ENCODE peak calls at places on chromosomes 11 and 22, in eight cellular contexts. One of them, this sample, is unnamed.

GRCh38 chr11:20110908-20111669 is 49.2 kb downstream of the DBX1 start:
- DNase-seq in uterus: no peak
- DNase-seq in GM12892: peak
- DNase-seq in heart left ventricle: no peak
- DNase-seq in testis: peak
- DNase-seq in gastrocnemius medialis: no peak
- DNase-seq in right lobe of liver: peak
- DNase-seq in sigmoid colon: no peak
- DNase-seq in this sample: no peak

GRCh38 chr11:73198677-73199076 is 19.4 kb upstream of the P2RY2 start:
- DNase-seq in sigmoid colon: peak
- DNase-seq in testis: no peak
- DNase-seq in GM12892: no peak
- DNase-seq in uterus: no peak
- DNase-seq in heart left ventricle: no peak
- DNase-seq in gastrocnemius medialis: no peak
- DNase-seq in right lobe of liver: peak
- DNase-seq in this sample: peak

GRCh38 chr22:30541979-30542810 is 4.3 kb downstream of the SEC14L6 start:
- DNase-seq in testis: peak
- DNase-seq in heart left ventricle: no peak
- DNase-seq in sigmoid colon: no peak
- DNase-seq in uterus: no peak
- DNase-seq in GM12892: no peak
- DNase-seq in right lobe of liver: no peak
- DNase-seq in gastrocnemius medialis: no peak
- DNase-seq in this sample: no peak

GRCh38 chr11:23370580-23371275 is 510.5 kb upstream of the CCDC179 start:
- DNase-seq in heart left ventricle: no peak
- DNase-seq in testis: no peak
- DNase-seq in sigmoid colon: no peak
- DNase-seq in GM12892: no peak
- DNase-seq in uterus: no peak
- DNase-seq in gastrocnemius medialis: no peak
- DNase-seq in right lobe of liver: no peak
- DNase-seq in this sample: no peak

GRCh38 chr22:22040908-22041307 is 58.3 kb upstream of the TOP3B start:
- DNase-seq in testis: no peak
- DNase-seq in gastrocnemius medialis: no peak
- DNase-seq in GM12892: no peak
- DNase-seq in sigmoid colon: no peak
- DNase-seq in right lobe of liver: no peak
- DNase-seq in uterus: no peak
- DNase-seq in heart left ventricle: no peak
- DNase-seq in this sample: no peak

GRCh38 chr11:58923300-58923788 is 15.9 kb upstream of the GLYATL1 start:
- DNase-seq in gastrocnemius medialis: no peak
- DNase-seq in sigmoid colon: no peak
- DNase-seq in uterus: no peak
- DNase-seq in GM12892: no peak
- DNase-seq in testis: no peak
- DNase-seq in right lobe of liver: no peak
- DNase-seq in heart left ventricle: no peak
- DNase-seq in this sample: peak

GRCh38 chr11:122104381-122104780 is 11.6 kb downstream of the BLID start:
- DNase-seq in GM12892: no peak
- DNase-seq in heart left ventricle: no peak
- DNase-seq in right lobe of liver: no peak
- DNase-seq in sigmoid colon: no peak
- DNase-seq in testis: no peak
- DNase-seq in uterus: no peak
- DNase-seq in gastrocnemius medialis: no peak
- DNase-seq in this sample: no peak

GRCh38 chr11:59673291-59673690 is 4.5 kb upstream of the PATL1 start:
- DNase-seq in gastrocnemius medialis: no peak
- DNase-seq in right lobe of liver: no peak
- DNase-seq in sigmoid colon: no peak
- DNase-seq in GM12892: no peak
- DNase-seq in heart left ventricle: no peak
- DNase-seq in testis: no peak
- DNase-seq in uterus: no peak
- DNase-seq in this sample: no peak

GRCh38 chr11:84291996-84292395 is 1005.8 kb upstream of the CCDC90B start:
- DNase-seq in GM12892: no peak
- DNase-seq in testis: no peak
- DNase-seq in sigmoid colon: no peak
- DNase-seq in gastrocnemius medialis: no peak
- DNase-seq in heart left ventricle: no peak
- DNase-seq in uterus: no peak
- DNase-seq in right lobe of liver: no peak
- DNase-seq in this sample: no peak

DNA sequence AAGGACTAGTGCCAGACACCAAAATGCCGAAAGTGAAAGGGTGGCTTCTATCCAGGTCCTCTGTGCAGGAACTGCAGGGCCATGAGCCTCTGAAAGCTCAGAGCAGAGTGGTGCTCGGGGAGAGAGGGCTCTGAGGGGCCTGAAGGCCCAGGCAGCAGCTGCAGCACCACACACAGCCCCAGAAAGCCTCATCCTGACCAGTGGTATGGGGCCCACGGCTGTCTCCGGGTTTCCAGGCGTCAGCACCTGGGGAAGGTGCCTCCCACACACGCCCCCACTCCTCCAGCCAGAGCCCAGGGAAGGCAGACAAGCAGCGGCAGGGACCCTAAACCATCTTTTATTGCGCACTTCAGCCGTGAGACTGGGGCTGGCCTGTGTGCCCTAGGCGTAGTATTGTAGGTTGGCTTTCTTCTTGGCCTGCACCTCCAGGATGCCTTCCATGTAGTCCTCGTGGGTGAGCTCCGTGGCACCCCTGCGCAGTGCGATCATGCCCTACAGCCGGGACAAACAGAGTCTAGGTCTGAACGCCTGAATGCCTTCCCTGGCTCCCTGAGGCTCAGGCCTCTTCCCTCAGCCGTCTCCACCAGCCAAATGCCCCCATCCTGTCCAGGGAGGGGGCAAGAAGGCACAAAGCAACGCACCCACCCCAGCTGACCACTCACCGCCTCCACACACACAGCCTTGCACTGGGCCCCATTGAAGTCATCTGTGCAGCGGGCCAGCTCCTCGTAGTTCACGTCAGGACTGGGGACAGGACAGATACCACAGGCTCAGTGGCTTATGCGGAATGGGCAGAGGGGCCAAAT is 7.6 kb downstream of the PSMC3 start:
- DNase-seq in gastrocnemius medialis: no peak
- DNase-seq in testis: no peak
- DNase-seq in right lobe of liver: no peak
- DNase-seq in heart left ventricle: no peak
- DNase-seq in GM12892: no peak
- DNase-seq in uterus: no peak
- DNase-seq in sigmoid colon: no peak
- DNase-seq in this sample: no peak
- TF ChIP-seq POLR2A in gastrocnemius medialis: no peak
- TF ChIP-seq POLR2A in testis: no peak
- TF ChIP-seq POLR2A in right lobe of liver: no peak
- TF ChIP-seq POLR2A in heart left ventricle: no peak
- TF ChIP-seq POLR2A in GM12892: peak
- TF ChIP-seq POLR2A in uterus: no peak
- TF ChIP-seq POLR2A in sigmoid colon: no peak
- TF ChIP-seq POLR2A in this sample: no peak

DNA sequence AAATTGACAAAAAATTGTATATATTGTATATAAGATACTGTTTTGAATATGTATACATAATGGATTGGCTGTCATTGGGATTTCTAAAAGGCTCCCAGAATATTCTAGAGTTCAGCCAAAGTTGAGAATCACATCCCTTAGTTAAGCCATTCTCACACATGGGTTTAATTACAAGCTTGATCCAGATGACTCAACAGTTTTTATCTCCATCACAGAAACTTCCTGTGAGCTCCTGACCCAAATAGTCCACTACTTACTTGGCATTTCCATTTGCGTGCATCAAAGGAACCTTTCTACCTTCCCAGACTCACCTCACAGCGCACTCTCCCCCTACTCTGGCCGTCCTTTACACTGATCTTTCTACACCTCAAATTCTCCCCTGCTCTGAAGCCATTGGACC is 184.8 kb upstream of the ARHGAP20 start:
- DNase-seq in GM12892: no peak
- DNase-seq in gastrocnemius medialis: no peak
- DNase-seq in right lobe of liver: no peak
- DNase-seq in sigmoid colon: no peak
- DNase-seq in testis: no peak
- DNase-seq in uterus: no peak
- DNase-seq in heart left ventricle: no peak
- DNase-seq in this sample: no peak
- TF ChIP-seq POLR2A in GM12892: no peak
- TF ChIP-seq POLR2A in gastrocnemius medialis: no peak
- TF ChIP-seq POLR2A in right lobe of liver: no peak
- TF ChIP-seq POLR2A in sigmoid colon: no peak
- TF ChIP-seq POLR2A in testis: no peak
- TF ChIP-seq POLR2A in uterus: no peak
- TF ChIP-seq POLR2A in heart left ventricle: no peak
- TF ChIP-seq POLR2A in this sample: no peak

GRCh38 chr11:33256031-33256807 is 962 bp upstream of the HIPK3 start:
- DNase-seq in gastrocnemius medialis: no peak
- DNase-seq in heart left ventricle: no peak
- DNase-seq in right lobe of liver: no peak
- DNase-seq in GM12892: no peak
- DNase-seq in sigmoid colon: no peak
- DNase-seq in uterus: no peak
- DNase-seq in testis: no peak
- DNase-seq in this sample: no peak

GRCh38 chr11:33258631-33259184 is 1.5 kb downstream of the HIPK3 start:
- DNase-seq in sigmoid colon: peak
- DNase-seq in gastrocnemius medialis: no peak
- DNase-seq in GM12892: no peak
- DNase-seq in testis: peak
- DNase-seq in right lobe of liver: no peak
- DNase-seq in uterus: no peak
- DNase-seq in heart left ventricle: no peak
- DNase-seq in this sample: no peak

GRCh38 chr11:33256808-33257159 is 397 bp upstream of the HIPK3 start:
- DNase-seq in right lobe of liver: no peak
- DNase-seq in uterus: no peak
- DNase-seq in heart left ventricle: no peak
- DNase-seq in testis: no peak
- DNase-seq in gastrocnemius medialis: no peak
- DNase-seq in sigmoid colon: no peak
- DNase-seq in GM12892: no peak
- DNase-seq in this sample: no peak

GRCh38 chr11:33257897-33258630 is 883 bp downstream of the HIPK3 start:
- DNase-seq in testis: peak
- DNase-seq in uterus: peak
- DNase-seq in heart left ventricle: peak
- DNase-seq in sigmoid colon: peak
- DNase-seq in GM12892: peak
- DNase-seq in gastrocnemius medialis: peak
- DNase-seq in right lobe of liver: peak
- DNase-seq in this sample: peak

GRCh38 chr11:33257160-33257896 is at the start of gene HIPK3:
- DNase-seq in uterus: peak
- DNase-seq in GM12892: peak
- DNase-seq in heart left ventricle: peak
- DNase-seq in testis: peak
- DNase-seq in right lobe of liver: peak
- DNase-seq in gastrocnemius medialis: peak
- DNase-seq in sigmoid colon: peak
- DNase-seq in this sample: peak
- TF ChIP-seq POLR2A in uterus: peak
- TF ChIP-seq POLR2A in GM12892: peak
- TF ChIP-seq POLR2A in heart left ventricle: peak
- TF ChIP-seq POLR2A in testis: no peak
- TF ChIP-seq POLR2A in right lobe of liver: peak
- TF ChIP-seq POLR2A in gastrocnemius medialis: peak
- TF ChIP-seq POLR2A in sigmoid colon: peak
- TF ChIP-seq POLR2A in this sample: no peak

GRCh38 chr11:114160884-114161283 is 101.4 kb downstream of the ZBTB16 start:
- DNase-seq in gastrocnemius medialis: peak
- DNase-seq in right lobe of liver: no peak
- DNase-seq in sigmoid colon: no peak
- DNase-seq in uterus: no peak
- DNase-seq in GM12892: no peak
- DNase-seq in heart left ventricle: no peak
- DNase-seq in testis: no peak
- DNase-seq in this sample: peak

GRCh38 chr11:114161486-114162250 is 102.2 kb downstream of the ZBTB16 start:
- DNase-seq in right lobe of liver: no peak
- DNase-seq in uterus: no peak
- DNase-seq in gastrocnemius medialis: no peak
- DNase-seq in heart left ventricle: no peak
- DNase-seq in GM12892: no peak
- DNase-seq in testis: no peak
- DNase-seq in sigmoid colon: no peak
- DNase-seq in this sample: no peak

GRCh38 chr11:114158886-114159285 is 99.4 kb downstream of the ZBTB16 start:
- DNase-seq in sigmoid colon: peak
- DNase-seq in right lobe of liver: no peak
- DNase-seq in gastrocnemius medialis: no peak
- DNase-seq in uterus: no peak
- DNase-seq in testis: no peak
- DNase-seq in heart left ventricle: no peak
- DNase-seq in GM12892: no peak
- DNase-seq in this sample: peak

GRCh38 chr11:114159320-114159719 is 99.8 kb downstream of the ZBTB16 start:
- DNase-seq in uterus: no peak
- DNase-seq in sigmoid colon: peak
- DNase-seq in testis: no peak
- DNase-seq in GM12892: no peak
- DNase-seq in gastrocnemius medialis: no peak
- DNase-seq in heart left ventricle: no peak
- DNase-seq in right lobe of liver: no peak
- DNase-seq in this sample: no peak

GRCh38 chr11:114159802-114160588 is 100.5 kb downstream of the ZBTB16 start:
- DNase-seq in right lobe of liver: peak
- DNase-seq in testis: peak
- DNase-seq in uterus: peak
- DNase-seq in gastrocnemius medialis: peak
- DNase-seq in sigmoid colon: peak
- DNase-seq in GM12892: no peak
- DNase-seq in heart left ventricle: peak
- DNase-seq in this sample: peak
- TF ChIP-seq POLR2A in right lobe of liver: peak
- TF ChIP-seq POLR2A in testis: peak
- TF ChIP-seq POLR2A in uterus: peak
- TF ChIP-seq POLR2A in gastrocnemius medialis: no peak
- TF ChIP-seq POLR2A in sigmoid colon: peak
- TF ChIP-seq POLR2A in GM12892: no peak
- TF ChIP-seq POLR2A in heart left ventricle: peak
- TF ChIP-seq POLR2A in this sample: no peak

GRCh38 chr11:47980093-47980906 is at the start of gene PTPRJ:
- DNase-seq in gastrocnemius medialis: no peak
- DNase-seq in right lobe of liver: peak
- DNase-seq in GM12892: peak
- DNase-seq in uterus: peak
- DNase-seq in testis: peak
- DNase-seq in heart left ventricle: peak
- DNase-seq in sigmoid colon: peak
- DNase-seq in this sample: peak
- TF ChIP-seq POLR2A in gastrocnemius medialis: peak
- TF ChIP-seq POLR2A in right lobe of liver: peak
- TF ChIP-seq POLR2A in GM12892: no peak
- TF ChIP-seq POLR2A in uterus: peak
- TF ChIP-seq POLR2A in testis: no peak
- TF ChIP-seq POLR2A in heart left ventricle: no peak
- TF ChIP-seq POLR2A in sigmoid colon: no peak
- TF ChIP-seq POLR2A in this sample: no peak